ENCODE peak calls at places on chromosomes 5 and 9, in six cellular contexts. K is GM20000; C is ureter; N is effector memory CD8-positive, alpha-beta T cell; D is globus pallidus; M is T-helper 2 cell. A is an unnamed sample.

GRCh38 chr5:134460551-134460950 is 48.9 kb upstream of the CDKN2AIPNL start:
- DNase-seq in K (peak; percentile 3), C (no peak), N (no peak), D (no peak), M (no peak), A (no peak)

GRCh38 chr5:138620661-138621224 is 45.5 kb upstream of the HSPA9 start:
- DNase-seq in K (no peak), C (no peak), N (no peak), D (no peak), M (no peak), A (no peak)

GRCh38 chr5:172582940-172583339 is 58.1 kb upstream of the NEURL1B start:
- DNase-seq in K (no peak), C (no peak), N (no peak), D (no peak), M (no peak), A (no peak)

GRCh38 chr9:20683351-20684034 is 566 bp upstream of the FOCAD start:
- DNase-seq in K (peak; percentile 38), C (peak; percentile 53), N (peak; percentile 5), D (no peak), M (peak; percentile 35), A (no peak)

GRCh38 chr9:134025606-134026541 is 593 bp downstream of the BRD3OS start:
- DNase-seq in K (peak; percentile 73), C (peak; percentile 63), N (peak; percentile 45), D (peak; percentile 36), M (peak; percentile 21), A (peak; percentile 63)

GRCh38 chr5:181181650-181182565 is 23.1 kb downstream of the TRIM7 start:
- DNase-seq in K (peak; percentile 73), C (peak; percentile 66), N (peak; percentile 59), D (peak; percentile 56), M (peak; percentile 35), A (no peak)

GRCh38 chr5:14108170-14108996 is 34.8 kb upstream of the TRIO start:
- DNase-seq in K (peak; percentile 71), C (peak; percentile 68), N (peak; percentile 9), D (peak; percentile 60), M (no peak), A (no peak)

GRCh38 chr9:82894961-82895902 is 167.7 kb downstream of the RASEF start:
- DNase-seq in K (no peak), C (no peak), N (no peak), D (no peak), M (no peak), A (no peak)

GRCh38 chr9:88396836-88397577 is 8.8 kb downstream of the SPIN1 start:
- DNase-seq in K (no peak), C (no peak), N (no peak), D (no peak), M (no peak), A (no peak)